ENCODE peak calls at places on chromosomes 5 and 9, in five cellular contexts. One of them, this sample, is unnamed.

GRCh38 chr5:66515209-66515608 is 81.0 kb upstream of the MAST4 start:
- DNase-seq in GM12878: peak
- DNase-seq in K562: no peak
- DNase-seq in HepG2: no peak
- DNase-seq in GM23338: no peak
- DNase-seq in this sample: no peak

GRCh38 chr9:83154821-83155220 is 91.9 kb upstream of the RASEF start:
- DNase-seq in GM12878: no peak
- DNase-seq in HepG2: no peak
- DNase-seq in K562: no peak
- DNase-seq in GM23338: no peak
- DNase-seq in this sample: no peak

GRCh38 chr9:133771486-133772482 is 33.6 kb upstream of the SARDH start:
- DNase-seq in HepG2: no peak
- DNase-seq in GM23338: no peak
- DNase-seq in K562: no peak
- DNase-seq in GM12878: no peak
- DNase-seq in this sample: no peak

GRCh38 chr9:112145886-112146285 is 29.2 kb downstream of the SUSD1 start:
- DNase-seq in GM23338: peak
- DNase-seq in HepG2: no peak
- DNase-seq in K562: no peak
- DNase-seq in GM12878: no peak
- DNase-seq in this sample: no peak

GRCh38 chr9:71685394-71685793 is 82.9 kb downstream of the CEMIP2 start:
- DNase-seq in K562: no peak
- DNase-seq in GM23338: no peak
- DNase-seq in GM12878: no peak
- DNase-seq in HepG2: no peak
- DNase-seq in this sample: no peak

GRCh38 chr5:176856746-176857145 is 42.4 kb downstream of the HK3 start:
- DNase-seq in GM23338: no peak
- DNase-seq in K562: no peak
- DNase-seq in GM12878: no peak
- DNase-seq in HepG2: no peak
- DNase-seq in this sample: no peak

GRCh38 chr9:84697494-84698114 is 28.1 kb downstream of the NTRK2 start:
- DNase-seq in GM23338: peak
- DNase-seq in HepG2: peak
- DNase-seq in GM12878: no peak
- DNase-seq in K562: peak
- DNase-seq in this sample: peak

GRCh38 chr5:147482426-147483196 is 27.3 kb downstream of the DPYSL3 start:
- DNase-seq in GM12878: no peak
- DNase-seq in GM23338: no peak
- DNase-seq in K562: no peak
- DNase-seq in HepG2: no peak
- DNase-seq in this sample: no peak

GRCh38 chr9:78131969-78132687 is 100.5 kb upstream of the GNAQ start:
- DNase-seq in K562: no peak
- DNase-seq in HepG2: no peak
- DNase-seq in GM23338: no peak
- DNase-seq in GM12878: no peak
- DNase-seq in this sample: no peak

GRCh38 chr9:108434502-108434901 is 421.3 kb downstream of the ACTL7B start:
- DNase-seq in GM12878: no peak
- DNase-seq in K562: no peak
- DNase-seq in HepG2: no peak
- DNase-seq in GM23338: no peak
- DNase-seq in this sample: no peak

DNA sequence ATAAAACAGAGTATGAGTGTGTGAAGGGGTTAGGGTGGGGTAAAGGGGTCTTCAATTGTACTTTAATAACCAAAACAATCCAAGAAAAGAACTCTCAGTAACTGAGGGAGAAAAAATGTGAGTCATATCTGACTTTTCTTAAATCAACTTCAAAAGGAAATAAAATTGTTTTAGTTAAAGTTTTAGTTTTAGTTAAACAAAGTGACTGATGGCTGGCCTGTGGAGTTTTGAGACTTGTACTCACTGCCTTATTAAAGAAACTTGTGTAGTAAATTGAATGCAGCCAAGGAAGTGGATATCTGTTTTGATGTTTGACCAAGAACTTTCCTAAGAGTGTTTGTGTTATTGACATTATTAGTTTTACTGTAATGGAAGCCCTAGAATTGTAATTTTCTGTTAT is 2032.6 kb downstream of the MAT2B start:
- DNase-seq in GM23338: no peak
- DNase-seq in HepG2: no peak
- DNase-seq in K562: no peak
- DNase-seq in GM12878: no peak
- DNase-seq in this sample: no peak
- TF ChIP-seq JUNB in GM23338: no peak
- TF ChIP-seq JUNB in HepG2: no peak
- TF ChIP-seq JUNB in K562: no peak
- TF ChIP-seq JUNB in GM12878: no peak
- TF ChIP-seq JUNB in this sample: no peak

GRCh38 chr5:140608730-140609520 is 24.1 kb downstream of the CD14 start:
- DNase-seq in GM23338: no peak
- DNase-seq in GM12878: no peak
- DNase-seq in HepG2: no peak
- DNase-seq in K562: no peak
- DNase-seq in this sample: no peak
- TF ChIP-seq JUNB in GM23338: no peak
- TF ChIP-seq JUNB in GM12878: no peak
- TF ChIP-seq JUNB in HepG2: no peak
- TF ChIP-seq JUNB in K562: no peak
- TF ChIP-seq JUNB in this sample: no peak

DNA sequence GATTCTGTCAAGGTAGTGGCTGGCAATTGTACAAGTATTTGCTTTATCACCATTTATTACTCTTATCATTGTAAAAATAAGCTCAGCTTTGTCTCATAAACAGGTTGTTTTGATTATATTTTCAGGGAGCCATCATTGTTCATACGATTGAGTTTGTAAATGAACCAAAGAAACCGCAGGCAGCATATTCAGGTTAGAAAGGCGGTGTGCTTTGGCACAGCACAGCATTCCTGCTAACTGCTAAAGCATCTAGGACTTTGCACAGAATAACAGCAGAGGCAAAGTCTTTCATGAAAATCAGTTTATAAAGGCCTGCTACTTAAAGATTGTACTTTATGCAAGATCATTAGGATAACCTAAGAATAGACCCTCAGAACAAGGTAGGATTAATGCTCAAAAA is 281.5 kb upstream of the SLC24A2 start:
- DNase-seq in HepG2: no peak
- DNase-seq in GM12878: no peak
- DNase-seq in K562: no peak
- DNase-seq in GM23338: no peak
- DNase-seq in this sample: no peak
- TF ChIP-seq JUNB in HepG2: no peak
- TF ChIP-seq JUNB in GM12878: no peak
- TF ChIP-seq JUNB in K562: no peak
- TF ChIP-seq JUNB in GM23338: no peak
- TF ChIP-seq JUNB in this sample: no peak

DNA sequence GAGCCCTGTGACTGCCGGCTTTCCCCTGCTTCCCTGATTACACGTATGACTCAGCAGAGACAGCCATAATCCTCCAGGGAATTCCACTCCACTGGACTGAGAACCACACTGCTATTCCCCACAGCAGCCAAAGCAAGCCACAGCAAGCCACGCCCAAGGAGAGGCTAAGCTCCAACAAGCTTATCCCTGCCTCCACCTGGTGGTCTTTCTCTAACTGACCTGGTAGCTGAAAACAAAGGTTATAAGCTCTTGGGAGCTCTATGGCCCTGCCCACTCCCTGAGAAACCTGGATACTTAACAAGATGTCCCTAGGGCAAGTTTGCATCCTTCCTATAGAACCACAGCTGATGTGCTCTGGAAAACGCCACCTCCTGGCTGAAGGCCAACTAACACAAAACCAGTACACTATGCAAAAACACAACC is 613.7 kb upstream of the CDH18 start:
- DNase-seq in GM23338: peak
- DNase-seq in GM12878: no peak
- DNase-seq in K562: no peak
- DNase-seq in HepG2: no peak
- DNase-seq in this sample: no peak
- TF ChIP-seq JUNB in GM23338: no peak
- TF ChIP-seq JUNB in GM12878: no peak
- TF ChIP-seq JUNB in K562: no peak
- TF ChIP-seq JUNB in HepG2: no peak
- TF ChIP-seq JUNB in this sample: no peak

GRCh38 chr5:158246661-158247060 is 387.7 kb upstream of the CLINT1 start:
- DNase-seq in K562: no peak
- DNase-seq in HepG2: no peak
- DNase-seq in GM23338: no peak
- DNase-seq in GM12878: no peak
- DNase-seq in this sample: no peak
- TF ChIP-seq JUNB in K562: no peak
- TF ChIP-seq JUNB in HepG2: no peak
- TF ChIP-seq JUNB in GM23338: no peak
- TF ChIP-seq JUNB in GM12878: no peak
- TF ChIP-seq JUNB in this sample: no peak

This sample was measured in A549.